ENCODE peak calls at places on chromosomes 2 and 18, in five cellular contexts. D, J, S, M and Y are unnamed samples.

GRCh38 chr2:214069254-214069653 is 341.6 kb upstream of the VWC2L start:
- DNase-seq in D (no peak), J (no peak), S (no peak), M (no peak), Y (no peak)

GRCh38 chr2:55999790-56000189 is 76.2 kb upstream of the EFEMP1 start:
- DNase-seq in D (no peak), J (no peak), S (no peak), M (no peak), Y (no peak)

GRCh38 chr2:38301969-38302702 is 74.9 kb downstream of the ATL2 start:
- DNase-seq in D (no peak), J (no peak), S (no peak), M (no peak), Y (no peak)

GRCh38 chr2:43906448-43907122 is 67.8 kb downstream of the ABCG8 start:
- DNase-seq in D (no peak), J (no peak), S (no peak), M (no peak), Y (no peak)

GRCh38 chr2:149661844-149662243 is 74.3 kb upstream of the MMADHC start:
- DNase-seq in D (peak; percentile 4), J (no peak), S (no peak), M (peak; percentile 43), Y (no peak)

GRCh38 chr18:48408111-48408726 is 964 bp downstream of the ZBTB7C start:
- DNase-seq in D (peak; percentile 36), J (no peak), S (no peak), M (peak; percentile 80), Y (no peak)

GRCh38 chr2:15764683-15765011 is 173.0 kb downstream of the DDX1 start:
- DNase-seq in D (no peak), J (no peak), S (no peak), M (no peak), Y (no peak)

GRCh38 chr18:40875101-40875500 is 1079.9 kb upstream of the PIK3C3 start:
- DNase-seq in D (no peak), J (no peak), S (no peak), M (no peak), Y (no peak)

GRCh38 chr2:100730290-100730868 is 89.6 kb upstream of the NPAS2 start:
- DNase-seq in D (peak; percentile 81), J (peak; percentile 46), S (peak; percentile 23), M (peak; percentile 82), Y (peak; percentile 48)

GRCh38 chr2:2320486-2321249 is 10.4 kb downstream of the MYT1L start:
- DNase-seq in D (no peak), J (no peak), S (no peak), M (no peak), Y (no peak)

GRCh38 chr2:177306550-177306949 is 42.0 kb upstream of the NFE2L2 start:
- DNase-seq in D (no peak), J (no peak), S (no peak), M (no peak), Y (peak; percentile 58)

GRCh38 chr2:65232636-65233035 is 5.0 kb downstream of the ACTR2 start:
- DNase-seq in D (no peak), J (no peak), S (no peak), M (no peak), Y (no peak)

GRCh38 chr2:113118263-113118657 is 9.1 kb upstream of the IL1RN start:
- DNase-seq in D (no peak), J (no peak), S (no peak), M (no peak), Y (no peak)

GRCh38 chr2:109494351-109494750 is 119.4 kb downstream of the SEPTIN10 start:
- DNase-seq in D (no peak), J (no peak), S (no peak), M (peak; percentile 3), Y (no peak)

GRCh38 chr18:75047240-75047639 is 161.7 kb downstream of the PTGR3 start:
- DNase-seq in D (no peak), J (no peak), S (no peak), M (no peak), Y (no peak)

GRCh38 chr2:16119741-16120140 is 179.4 kb downstream of the MYCN start:
- DNase-seq in D (no peak), J (no peak), S (no peak), M (no peak), Y (no peak)

GRCh38 chr2:206190689-206191088 is 31.0 kb downstream of the EEF1B2 start:
- DNase-seq in D (no peak), J (no peak), S (no peak), M (no peak), Y (no peak)

GRCh38 chr18:49861659-49862058 is 48.3 kb upstream of the ACAA2 start:
- DNase-seq in D (peak; percentile 12), J (no peak), S (peak; percentile 30), M (no peak), Y (no peak)

GRCh38 chr2:1586946-1587840 is 157.1 kb downstream of the PXDN start:
- DNase-seq in D (no peak), J (no peak), S (no peak), M (no peak), Y (no peak)

GRCh38 chr18:57434177-57434535 is 1.0 kb upstream of the ONECUT2 start:
- DNase-seq in D (peak; percentile 67), J (no peak), S (no peak), M (no peak), Y (no peak)

GRCh38 chr18:75198046-75198445 is 10.9 kb downstream of the PTGR3 start:
- DNase-seq in D (no peak), J (no peak), S (no peak), M (no peak), Y (no peak)

GRCh38 chr2:129872438-129872837 is 107.0 kb upstream of the RAB6C start:
- DNase-seq in D (no peak), J (no peak), S (no peak), M (no peak), Y (no peak)

GRCh38 chr2:130388221-130388907 is 32.5 kb downstream of the PTPN18 start:
- DNase-seq in D (no peak), J (no peak), S (no peak), M (no peak), Y (no peak)

GRCh38 chr2:173432049-173432754 is 77.5 kb downstream of the CDCA7 start:
- DNase-seq in D (no peak), J (no peak), S (no peak), M (no peak), Y (no peak)

GRCh38 chr2:132937629-132938028 is 267.6 kb upstream of the LYPD1 start:
- DNase-seq in D (no peak), J (no peak), S (no peak), M (no peak), Y (no peak)

GRCh38 chr18:69490813-69491212 is 90.1 kb downstream of the DOK6 start:
- DNase-seq in D (no peak), J (no peak), S (no peak), M (no peak), Y (no peak)

GRCh38 chr18:5894613-5895299 is 566 bp downstream of the TMEM200C start:
- DNase-seq in D (peak; percentile 60), J (no peak), S (no peak), M (peak; percentile 48), Y (no peak)

GRCh38 chr2:190062053-190062452 is 476 bp downstream of the MSTN start:
- DNase-seq in D (no peak), J (no peak), S (no peak), M (no peak), Y (no peak)

GRCh38 chr2:27954771-27955384 is 64.3 kb downstream of the BABAM2 start:
- DNase-seq in D (no peak), J (peak; percentile 41), S (no peak), M (peak; percentile 63), Y (peak; percentile 71)

GRCh38 chr18:25190468-25190867 is 161.5 kb downstream of the ZNF521 start:
- DNase-seq in D (no peak), J (no peak), S (no peak), M (no peak), Y (no peak)
- H3K4me3 ChIP-seq in D (no peak overlapping the region), J (no peak overlapping the region), S (no peak overlapping the region), M (no peak overlapping the region), Y (no peak overlapping the region)

GRCh38 chr18:78327643-78328042 is 652.0 kb upstream of the SALL3 start:
- DNase-seq in D (no peak), J (no peak), S (no peak), M (no peak), Y (no peak)
- H3K27me3 ChIP-seq in D (no peaks in the 10 kb centered on the region), J (no peaks in the 10 kb centered on the region), S (no peaks in the 10 kb centered on the region), M (no peaks in the 10 kb centered on the region), Y (no peaks in the 10 kb centered on the region)

GRCh38 chr18:3664563-3665178 is 214.7 kb downstream of the TGIF1 start:
- DNase-seq in D (peak; percentile 51), J (no peak), S (no peak), M (no peak), Y (no peak)
- H3K27ac ChIP-seq in D (peak overlapping the region; percentile 76), J (no peak overlapping the region), S (no peak overlapping the region), M (no peak overlapping the region), Y (no peak overlapping the region)

GRCh38 chr18:11529081-11529480 is 80.3 kb upstream of the SLC35G4 start:
- DNase-seq in D (no peak), J (no peak), S (no peak), M (no peak), Y (no peak)
- H3K4me3 ChIP-seq in D (no peak overlapping the region), J (no peak overlapping the region), S (no peak overlapping the region), M (no peak overlapping the region), Y (no peak overlapping the region)

DNA sequence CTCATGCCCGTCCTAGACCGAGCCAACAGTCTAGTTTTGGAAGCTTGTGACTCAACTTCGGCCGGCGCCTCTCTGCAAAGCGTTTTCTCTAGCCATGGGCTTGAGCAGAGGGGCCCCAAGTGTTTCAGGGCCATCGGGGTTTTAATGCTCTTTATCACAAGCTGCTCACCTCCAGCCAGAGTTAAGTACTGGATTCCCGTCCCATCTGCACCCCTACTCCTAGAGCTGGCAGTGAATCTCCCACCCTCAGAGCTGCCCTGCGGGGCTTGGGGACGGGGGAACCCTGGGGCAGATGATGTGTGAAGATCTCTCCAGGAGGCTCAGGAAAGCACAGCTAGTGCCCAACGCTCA is 7.3 kb downstream of the RAX start:
- DNase-seq in D (peak; percentile 2), J (no peak), S (no peak), M (no peak), Y (no peak)
- H3K27me3 ChIP-seq in D (peaks cover 98% of the 10 kb centered on the region), J (peaks cover 20% of the 10 kb centered on the region), S (peaks cover 7% of the 10 kb centered on the region), M (peaks cover 2% of the 10 kb centered on the region), Y (peaks cover 23% of the 10 kb centered on the region)

GRCh38 chr2:71477231-71477681 is 23.9 kb downstream of the DYSF start:
- DNase-seq in D (no peak), J (no peak), S (no peak), M (no peak), Y (no peak)

GRCh38 chr2:71474116-71474743 is 20.9 kb downstream of the DYSF start:
- DNase-seq in D (no peak), J (no peak), S (no peak), M (no peak), Y (no peak)

GRCh38 chr2:71474744-71475421 is 21.5 kb downstream of the DYSF start:
- DNase-seq in D (no peak), J (no peak), S (no peak), M (peak; percentile 66), Y (no peak)

GRCh38 chr2:71478806-71479205 is 25.4 kb downstream of the DYSF start:
- DNase-seq in D (no peak), J (no peak), S (no peak), M (no peak), Y (no peak)

DNA sequence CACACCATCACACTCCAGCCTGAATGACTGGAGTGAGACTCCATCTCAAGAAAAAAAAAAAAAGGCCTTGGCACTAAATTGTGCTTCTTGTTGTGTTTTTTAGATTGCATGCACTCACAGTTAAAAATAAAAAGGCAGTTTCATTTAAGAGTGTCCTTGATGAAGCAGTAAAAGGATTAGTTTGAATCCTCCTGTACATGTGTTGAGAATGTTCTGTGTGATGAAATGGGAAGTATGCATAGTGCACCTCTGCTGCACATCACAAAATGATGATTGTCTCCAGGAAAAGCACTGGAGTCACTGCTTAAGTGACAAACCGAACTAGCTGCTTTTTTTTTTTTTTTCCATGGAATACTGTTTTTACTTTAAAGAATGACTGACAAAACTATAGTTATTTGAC is 23.1 kb downstream of the DYSF start:
- DNase-seq in D (no peak), J (no peak), S (no peak), M (no peak), Y (no peak)
- H3K27ac ChIP-seq in D (no peak overlapping the region), J (no peak overlapping the region), S (no peak overlapping the region), M (no peak overlapping the region), Y (no peak overlapping the region)